ENCODE peak calls at places on chromosomes 13 and 19, in five cellular contexts. N is lung, I is tibial nerve, J is fibroblast of lung, R is IMR-90. D is an unnamed sample. For H3K4me1, the result is how much of the 10 kb centered on the place peaks cover.

GRCh38 chr13:76878043-76878442 is 8.2 kb downstream of the KCTD12 start:
- DNase-seq in N (no peak), R (no peak), J (no peak), I (no peak), D (no peak)

GRCh38 chr19:41225238-41226052 is 6.4 kb downstream of the AXL start:
- DNase-seq in I (peak), J (peak), N (peak), R (peak), D (peak)

GRCh38 chr13:39676315-39676876 is 20.9 kb downstream of the COG6 start:
- DNase-seq in J (peak), R (peak), I (peak), N (no peak), D (no peak)

GRCh38 chr19:56765107-56765506 is 75.4 kb downstream of the PEG3 start:
- DNase-seq in J (no peak), N (peak), I (no peak), R (no peak), D (no peak)

GRCh38 chr13:29918845-29919244 is 68.4 kb upstream of the UBL3 start:
- DNase-seq in N (no peak), R (peak), I (no peak), J (peak), D (no peak)

GRCh38 chr13:110548891-110549794 is 12.4 kb downstream of the RAB20 start:
- DNase-seq in N (no peak), J (no peak), I (no peak), R (no peak), D (no peak)

GRCh38 chr19:30556230-30556711 is 184.1 kb downstream of the ZNF536 start:
- DNase-seq in I (no peak), N (no peak), R (no peak), J (no peak), D (no peak)

GRCh38 chr19:10007366-10007765 is 2.9 kb downstream of the COL5A3 start:
- DNase-seq in N (no peak), I (peak), R (peak), J (peak), D (no peak)

GRCh38 chr19:32316034-32316433 is 29.4 kb upstream of the ZNF507 start:
- DNase-seq in J (no peak), N (no peak), R (no peak), I (no peak), D (no peak)

GRCh38 chr13:40664100-40665060 is 2.1 kb downstream of the FOXO1 start:
- DNase-seq in N (peak), J (peak), R (no peak), I (peak), D (peak)

GRCh38 chr19:8575467-8575997 is 1.7 kb downstream of the MYO1F start:
- DNase-seq in I (no peak), N (no peak), R (peak), J (peak), D (peak)

GRCh38 chr13:97246596-97246995 is 24.5 kb downstream of the MBNL2 start:
- DNase-seq in R (no peak), J (no peak), I (no peak), N (no peak), D (no peak)

GRCh38 chr13:97249797-97250495 is 27.8 kb downstream of the MBNL2 start:
- DNase-seq in I (no peak), R (no peak), J (no peak), N (no peak), D (no peak)

GRCh38 chr13:97250560-97250959 is 28.4 kb downstream of the MBNL2 start:
- DNase-seq in I (no peak), J (no peak), N (no peak), R (no peak), D (no peak)

GRCh38 chr13:97248243-97248642 is 26.1 kb downstream of the MBNL2 start:
- DNase-seq in J (no peak), I (no peak), N (no peak), R (no peak), D (no peak)

GRCh38 chr13:97249093-97249787 is 27.1 kb downstream of the MBNL2 start:
- DNase-seq in R (no peak), N (no peak), J (no peak), I (no peak), D (no peak)
- H3K4me1 ChIP-seq in R (under half), N (under half), J (under half), I (half or more), D (under half)

GRCh38 chr13:98103531-98103930 is 39.4 kb upstream of the FARP1 start:
- DNase-seq in N (no peak), R (no peak), J (peak), I (no peak), D (no peak)

GRCh38 chr13:98099627-98100026 is 43.3 kb upstream of the FARP1 start:
- DNase-seq in R (no peak), I (no peak), N (no peak), J (no peak), D (no peak)

GRCh38 chr13:98108330-98108729 is 34.6 kb upstream of the FARP1 start:
- DNase-seq in R (peak), J (peak), N (no peak), I (no peak), D (no peak)

GRCh38 chr13:98105929-98106336 is 37.0 kb upstream of the FARP1 start:
- DNase-seq in R (peak), J (peak), N (peak), I (no peak), D (no peak)

DNA sequence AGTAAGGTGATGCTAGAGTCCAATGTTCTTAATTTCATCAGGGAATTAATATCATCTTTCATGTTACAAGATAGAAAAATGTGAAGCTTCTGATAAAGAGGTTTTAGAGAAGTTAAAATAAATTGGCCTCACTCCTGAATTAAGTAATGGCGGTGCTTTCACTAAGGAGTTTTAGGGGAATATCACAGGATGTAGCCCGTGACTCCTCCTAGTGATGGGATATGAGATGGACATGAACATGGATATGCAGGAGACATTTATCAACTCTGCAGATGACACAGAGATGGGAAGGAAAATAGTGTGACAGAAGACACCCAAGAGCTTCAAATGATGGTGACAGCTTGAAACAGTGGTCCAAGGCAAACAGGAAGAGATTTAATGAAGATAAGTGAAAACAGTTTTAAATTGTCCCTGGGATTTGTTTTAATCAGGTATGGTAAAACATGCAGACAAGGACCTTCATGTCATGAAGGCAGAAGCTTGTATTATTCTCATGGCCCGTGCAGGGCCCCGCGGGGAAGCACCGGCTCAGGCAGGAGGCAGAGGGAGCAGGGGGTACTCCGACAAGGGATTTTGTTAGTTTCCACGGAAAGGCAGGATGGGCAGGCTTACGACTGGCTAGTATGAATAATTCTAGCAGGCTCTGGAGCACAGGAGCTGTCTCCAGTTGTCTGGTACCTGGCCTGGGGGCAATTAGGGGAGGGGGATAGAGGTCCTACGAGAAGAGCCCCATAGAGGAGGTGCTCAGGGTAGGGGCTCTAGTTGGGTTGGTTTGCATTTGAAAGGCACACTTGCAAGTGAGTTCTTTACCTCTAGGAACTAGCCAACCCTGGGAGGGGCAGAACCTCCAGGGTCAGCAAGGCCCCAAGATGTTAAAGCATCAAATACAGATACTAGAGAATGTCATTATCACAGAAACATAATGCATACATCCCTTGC is 38.7 kb upstream of the FARP1 start:
- DNase-seq in N (no peak), R (peak), I (no peak), J (no peak), D (no peak)
- TF ChIP-seq CTCF in N (no peak), R (peak), I (no peak), J (peak), D (no peak)

DNA sequence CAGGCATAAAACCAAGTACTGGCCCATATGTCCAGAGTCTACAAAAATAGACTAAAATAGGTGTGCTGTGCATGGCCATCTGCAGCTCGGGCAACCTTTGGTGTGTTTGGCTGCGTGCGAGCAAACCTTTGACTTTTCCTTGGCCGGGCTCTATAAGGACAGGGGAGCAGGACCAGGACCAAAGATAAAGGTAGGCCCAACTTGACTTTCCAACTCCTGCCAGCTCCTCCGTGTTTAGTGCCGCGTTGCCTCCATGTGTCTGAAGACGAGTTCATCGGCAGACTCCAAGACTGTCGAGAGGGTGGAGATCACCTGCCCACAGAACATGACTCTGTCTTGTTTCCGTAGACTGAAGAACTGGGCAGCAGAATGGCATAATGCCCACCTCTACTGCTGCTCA is 375.5 kb downstream of the IRS2 start:
- DNase-seq in I (no peak), N (no peak), R (no peak), J (no peak), D (no peak)
- H3K4me1 ChIP-seq in I (under half), N (under half), R (under half), J (under half), D (under half)

GRCh38 chr13:33817843-33818661 is at the start of gene RFC3:
- DNase-seq in I (peak), R (peak), J (peak), N (peak), D (peak)
- TF ChIP-seq CTCF in I (no peak), R (no peak), J (no peak), N (no peak), D (no peak)

DNA sequence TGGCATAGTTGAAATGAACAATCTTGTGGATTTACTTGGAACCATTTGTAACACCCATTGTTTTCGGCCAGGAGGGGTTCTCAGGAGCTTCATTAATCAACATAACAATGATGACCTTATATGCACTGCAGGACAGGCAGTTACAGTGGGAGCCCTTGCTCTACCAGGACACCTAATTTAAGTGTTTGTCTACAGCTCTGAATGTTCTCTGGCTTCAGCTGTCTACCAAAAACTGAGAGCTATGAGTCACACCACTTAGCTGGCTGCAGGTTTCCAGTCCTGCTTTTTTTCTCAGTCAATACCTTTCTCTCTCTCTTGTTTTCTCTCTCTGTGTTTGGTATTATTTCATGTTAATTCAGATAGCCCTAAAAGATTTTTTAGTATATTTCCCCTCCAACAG is 105.4 kb upstream of the MBNL2 start:
- DNase-seq in R (peak), N (no peak), I (no peak), J (peak), D (no peak)
- H3K4me1 ChIP-seq in R (under half), N (under half), I (under half), J (under half), D (under half)

GRCh38 chr19:18074192-18074591 is 12.5 kb downstream of the IL12RB1 start:
- DNase-seq in N (no peak), J (no peak), R (no peak), I (no peak), D (no peak)
- TF ChIP-seq CTCF in N (no peak), J (no peak), R (no peak), I (no peak), D (no peak)